ENCODE peak calls at places on chromosomes 4 and X, in five cellular contexts. E, W, L, S and Q are unnamed samples.

GRCh38 chrX:55489315-55490009 is at the start of gene USP51:
- DNase-seq in E (peak), W (no peak), L (peak), S (peak), Q (peak)

GRCh38 chr4:85722806-85723205 is 247.9 kb downstream of the ARHGAP24 start:
- DNase-seq in E (no peak), W (no peak), L (no peak), S (no peak), Q (no peak)

GRCh38 chr4:41751325-41752061 is 3.0 kb upstream of the PHOX2B start:
- DNase-seq in E (no peak), W (no peak), L (peak), S (no peak), Q (peak)

GRCh38 chr4:52750819-52751348 is 341 bp downstream of the ERVMER34-1 start:
- DNase-seq in E (peak), W (no peak), L (no peak), S (no peak), Q (peak)

GRCh38 chrX:77788050-77788449 is 2.0 kb upstream of the ATRX start:
- DNase-seq in E (peak), W (peak), L (no peak), S (no peak), Q (peak)

GRCh38 chr4:188778880-188779279 is 639.6 kb downstream of the TRIML1 start:
- DNase-seq in E (no peak), W (no peak), L (no peak), S (no peak), Q (no peak)

GRCh38 chr4:11529625-11530201 is 101.0 kb upstream of the HS3ST1 start:
- DNase-seq in E (no peak), W (no peak), L (no peak), S (no peak), Q (no peak)

GRCh38 chrX:118761950-118762725 is 34.7 kb downstream of the IL13RA1 start:
- DNase-seq in E (no peak), W (no peak), L (no peak), S (no peak), Q (peak)

GRCh38 chr4:148312996-148313490 is 129.2 kb downstream of the NR3C2 start:
- DNase-seq in E (no peak), W (no peak), L (no peak), S (no peak), Q (no peak)

GRCh38 chrX:10821293-10821692 is 200.9 kb upstream of the MID1 start:
- DNase-seq in E (no peak), W (no peak), L (no peak), S (peak), Q (no peak)

GRCh38 chr4:133565379-133565778 is 416.3 kb downstream of the PCDH10 start:
- DNase-seq in E (no peak), W (no peak), L (no peak), S (no peak), Q (no peak)

GRCh38 chr4:68344049-68344448 is 5.8 kb downstream of the YTHDC1 start:
- DNase-seq in E (no peak), W (no peak), L (no peak), S (no peak), Q (no peak)

GRCh38 chrX:138945219-138945618 is 233.7 kb upstream of the FGF13 start:
- DNase-seq in E (no peak), W (no peak), L (no peak), S (no peak), Q (no peak)

GRCh38 chrX:28659269-28659668 is 72.0 kb downstream of the IL1RAPL1 start:
- DNase-seq in E (no peak), W (no peak), L (peak), S (no peak), Q (peak)

GRCh38 chr4:185933078-185933581 is 121.1 kb upstream of the SORBS2 start:
- DNase-seq in E (no peak), W (no peak), L (no peak), S (no peak), Q (no peak)

GRCh38 chr4:10662937-10663336 is 21.6 kb downstream of the CLNK start:
- DNase-seq in E (no peak), W (no peak), L (peak), S (no peak), Q (no peak)

GRCh38 chr4:115154826-115155225 is 41.4 kb upstream of the NDST4 start:
- DNase-seq in E (no peak), W (no peak), L (no peak), S (no peak), Q (peak)

GRCh38 chr4:53763813-53764597 is 172.7 kb upstream of the LNX1 start:
- DNase-seq in E (no peak), W (no peak), L (no peak), S (no peak), Q (no peak)

GRCh38 chr4:140567722-140568121 is 1.0 kb downstream of the UCP1 start:
- DNase-seq in E (no peak), W (no peak), L (no peak), S (no peak), Q (peak)

GRCh38 chr4:4791299-4791798 is 68.1 kb upstream of the MSX1 start:
- DNase-seq in E (no peak), W (no peak), L (no peak), S (no peak), Q (peak)

GRCh38 chr4:94567811-94568210 is 116.1 kb downstream of the PDLIM5 start:
- DNase-seq in E (no peak), W (no peak), L (no peak), S (no peak), Q (no peak)
- TF ChIP-seq JUNB in E (no peak), W (no peak), L (no peak), S (no peak), Q (no peak)

GRCh38 chr4:165716472-165716871 is 156.6 kb upstream of the TLL1 start:
- DNase-seq in E (no peak), W (no peak), L (no peak), S (no peak), Q (no peak)
- TF ChIP-seq JUNB in E (no peak), W (no peak), L (no peak), S (no peak), Q (no peak)

GRCh38 chrX:43467608-43468234 is 188.4 kb upstream of the MAOA start:
- DNase-seq in E (no peak), W (peak), L (no peak), S (no peak), Q (peak)
- TF ChIP-seq JUNB in E (no peak), W (no peak), L (no peak), S (no peak), Q (no peak)

GRCh38 chr4:44727471-44727870 is 1.1 kb upstream of the GNPDA2 start:
- DNase-seq in E (no peak), W (no peak), L (no peak), S (no peak), Q (no peak)

GRCh38 chr4:44722001-44722400 is 4.4 kb downstream of the GNPDA2 start:
- DNase-seq in E (no peak), W (no peak), L (no peak), S (no peak), Q (no peak)

GRCh38 chr4:44725861-44726820 is at the start of gene GNPDA2:
- DNase-seq in E (peak), W (peak), L (peak), S (peak), Q (peak)

GRCh38 chr4:44725166-44725565 is 1.2 kb downstream of the GNPDA2 start:
- DNase-seq in E (no peak), W (no peak), L (no peak), S (no peak), Q (no peak)
- TF ChIP-seq JUNB in E (no peak), W (no peak), L (no peak), S (no peak), Q (no peak)

GRCh38 chr4:26345541-26345940 is 24.7 kb downstream of the RBPJ start:
- DNase-seq in E (no peak), W (no peak), L (no peak), S (no peak), Q (no peak)

GRCh38 chr4:26343041-26343403 is 22.2 kb downstream of the RBPJ start:
- DNase-seq in E (no peak), W (no peak), L (no peak), S (no peak), Q (no peak)

GRCh38 chr4:26349496-26349895 is 28.7 kb downstream of the RBPJ start:
- DNase-seq in E (no peak), W (no peak), L (no peak), S (no peak), Q (no peak)

GRCh38 chr4:26344901-26345300 is 24.1 kb downstream of the RBPJ start:
- DNase-seq in E (no peak), W (no peak), L (no peak), S (no peak), Q (no peak)

GRCh38 chr4:26346203-26346620 is 25.4 kb downstream of the RBPJ start:
- DNase-seq in E (no peak), W (no peak), L (peak), S (no peak), Q (peak)
- TF ChIP-seq JUNB in E (no peak), W (no peak), L (no peak), S (no peak), Q (no peak)

GRCh38 chr4:26206981-26207380 is 113.8 kb upstream of the RBPJ start:
- DNase-seq in E (no peak), W (no peak), L (no peak), S (no peak), Q (no peak)
- TF ChIP-seq JUNB in E (no peak), W (no peak), L (no peak), S (no peak), Q (no peak)

GRCh38 chr4:82786794-82787193 is 11.8 kb downstream of the SCD5 start:
- DNase-seq in E (no peak), W (no peak), L (no peak), S (no peak), Q (no peak)

GRCh38 chr4:82786004-82786400 is 12.6 kb downstream of the SCD5 start:
- DNase-seq in E (no peak), W (no peak), L (no peak), S (no peak), Q (peak)

GRCh38 chr4:82785248-82786003 is 13.2 kb downstream of the SCD5 start:
- DNase-seq in E (peak), W (peak), L (no peak), S (no peak), Q (peak)

GRCh38 chr4:82789377-82789776 is 9.2 kb downstream of the SCD5 start:
- DNase-seq in E (no peak), W (no peak), L (no peak), S (no peak), Q (peak)

DNA sequence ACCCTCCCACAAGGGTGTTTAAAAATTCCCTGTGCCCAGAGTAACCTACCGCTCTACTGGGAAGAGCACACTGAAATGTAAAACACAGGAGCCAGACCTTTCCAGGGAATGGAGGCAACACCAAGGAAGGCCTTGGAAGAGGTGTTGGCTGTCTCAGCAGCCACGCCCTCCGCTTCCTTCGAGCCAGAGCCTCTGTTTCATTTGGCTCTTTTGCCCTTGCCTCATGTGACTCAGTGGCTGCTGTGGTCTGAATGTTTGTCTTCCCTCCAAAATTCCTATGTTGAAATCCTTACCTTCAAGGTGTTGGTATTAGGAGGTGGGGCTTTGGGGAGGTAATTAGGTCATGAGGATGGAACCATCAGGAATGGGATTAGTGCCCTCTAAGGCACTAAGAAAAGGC is 11.3 kb downstream of the SCD5 start:
- DNase-seq in E (no peak), W (no peak), L (no peak), S (no peak), Q (no peak)
- TF ChIP-seq JUNB in E (no peak), W (no peak), L (no peak), S (no peak), Q (no peak)

GRCh38 chr4:127959794-127960193 is 5.2 kb downstream of the MFSD8 start:
- DNase-seq in E (no peak), W (no peak), L (no peak), S (no peak), Q (no peak)
- TF ChIP-seq JUNB in E (no peak), W (no peak), L (no peak), S (no peak), Q (no peak)